ENCODE peak calls at places on chromosomes 6 and 20, in six cellular contexts. O, D, Q, W, J and R are unnamed samples.

GRCh38 chr20:62835931-62836861 is 19.3 kb downstream of the COL9A3 start:
- DNase-seq in J (no peak), O (no peak), W (no peak), Q (no peak), D (peak), R (no peak)

GRCh38 chr6:169921227-169921626 is 169.8 kb downstream of the ERMARD start:
- DNase-seq in D (no peak), W (no peak), J (no peak), Q (no peak), O (no peak), R (no peak)

GRCh38 chr6:81735756-81736380 is 16.6 kb downstream of the TENT5A start:
- DNase-seq in D (peak), O (no peak), J (no peak), Q (no peak), W (no peak), R (no peak)

GRCh38 chr6:118894425-118895240 is 681 bp downstream of the ASF1A start:
- DNase-seq in O (peak), D (peak), Q (peak), W (peak), J (peak), R (peak)

GRCh38 chr6:159943101-159943632 is 25.7 kb upstream of the IGF2R start:
- DNase-seq in O (no peak), Q (no peak), W (peak), D (peak), J (no peak), R (no peak)

GRCh38 chr6:71410164-71410566 is 121.6 kb downstream of the OGFRL1 start:
- DNase-seq in D (peak), Q (no peak), J (no peak), W (no peak), O (no peak), R (no peak)

GRCh38 chr6:157479464-157480303 is 98.7 kb downstream of the ZDHHC14 start:
- DNase-seq in O (no peak), Q (no peak), D (no peak), J (no peak), W (no peak), R (no peak)

GRCh38 chr20:48451401-48451800 is 376.4 kb downstream of the PREX1 start:
- DNase-seq in D (no peak), J (no peak), Q (no peak), O (no peak), W (no peak), R (no peak)

GRCh38 chr6:31952140-31952805 is 6.4 kb downstream of the CFB start:
- DNase-seq in W (peak), O (peak), J (peak), D (peak), Q (peak), R (peak)

GRCh38 chr6:40936810-40937209 is 102.2 kb downstream of the UNC5CL start:
- DNase-seq in Q (peak), J (no peak), D (peak), W (peak), O (no peak), R (no peak)

GRCh38 chr6:108561742-108562502 is 1.2 kb downstream of the FOXO3 start:
- DNase-seq in D (peak), W (peak), J (no peak), Q (no peak), O (peak), R (peak)